ENCODE peak calls at places on chromosomes 6 and 20, in four cellular contexts. R is fibroblast of lung, J is HepG2, F is keratinocyte. C is an unnamed sample.

GRCh38 chr6:167793421-167793820 is 33.3 kb upstream of the AFDN start:
- DNase-seq in R (no peak), J (no peak), F (no peak), C (no peak)

GRCh38 chr6:141153563-141153962 is 979.2 kb upstream of the GJE1 start:
- DNase-seq in R (no peak), J (no peak), F (no peak), C (no peak)

GRCh38 chr20:57507477-57507876 is 17.5 kb downstream of the CTCFL start:
- DNase-seq in R (no peak), J (no peak), F (no peak), C (no peak)

GRCh38 chr20:2742934-2743559 is 50.5 kb downstream of the EBF4 start:
- DNase-seq in R (peak), J (peak), F (peak), C (peak)

GRCh38 chr20:41192575-41192974 is 55.2 kb downstream of the PLCG1 start:
- DNase-seq in R (no peak), J (no peak), F (no peak), C (no peak)

GRCh38 chr20:63731410-63731809 is 5.1 kb upstream of the LIME1 start:
- DNase-seq in R (no peak), J (no peak), F (no peak), C (no peak)

GRCh38 chr20:34791289-34792020 is 34.0 kb downstream of the NCOA6 start:
- DNase-seq in R (peak), J (no peak), F (no peak), C (no peak)

GRCh38 chr6:82781805-82782204 is 283.8 kb downstream of the UBE3D start:
- DNase-seq in R (no peak), J (no peak), F (no peak), C (no peak)

GRCh38 chr6:142883011-142883410 is 62.0 kb downstream of the HIVEP2 start:
- DNase-seq in R (no peak), J (no peak), F (no peak), C (no peak)

GRCh38 chr6:128327890-128328289 is 192.5 kb downstream of the PTPRK start:
- DNase-seq in R (peak), J (peak), F (no peak), C (peak)

GRCh38 chr20:4225778-4226177 is 210.4 kb upstream of the RNF24 start:
- DNase-seq in R (peak), J (peak), F (no peak), C (no peak)

GRCh38 chr6:111176038-111176762 is 88.9 kb downstream of the SLC16A10 start:
- DNase-seq in R (no peak), J (peak), F (no peak), C (no peak)

GRCh38 chr6:160930547-160931377 is 60.8 kb upstream of the MAP3K4 start:
- DNase-seq in R (peak), J (peak), F (peak), C (peak)

GRCh38 chr6:106849130-106849529 is 125.4 kb downstream of the CD24 start:
- DNase-seq in R (no peak), J (no peak), F (no peak), C (no peak)

GRCh38 chr6:36350681-36351091 is 14.0 kb upstream of the BNIP5 start:
- DNase-seq in R (peak), J (no peak), F (no peak), C (peak)

GRCh38 chr6:41734666-41735426 is 562 bp downstream of the TFEB start:
- DNase-seq in R (peak), J (peak), F (no peak), C (peak)

DNA sequence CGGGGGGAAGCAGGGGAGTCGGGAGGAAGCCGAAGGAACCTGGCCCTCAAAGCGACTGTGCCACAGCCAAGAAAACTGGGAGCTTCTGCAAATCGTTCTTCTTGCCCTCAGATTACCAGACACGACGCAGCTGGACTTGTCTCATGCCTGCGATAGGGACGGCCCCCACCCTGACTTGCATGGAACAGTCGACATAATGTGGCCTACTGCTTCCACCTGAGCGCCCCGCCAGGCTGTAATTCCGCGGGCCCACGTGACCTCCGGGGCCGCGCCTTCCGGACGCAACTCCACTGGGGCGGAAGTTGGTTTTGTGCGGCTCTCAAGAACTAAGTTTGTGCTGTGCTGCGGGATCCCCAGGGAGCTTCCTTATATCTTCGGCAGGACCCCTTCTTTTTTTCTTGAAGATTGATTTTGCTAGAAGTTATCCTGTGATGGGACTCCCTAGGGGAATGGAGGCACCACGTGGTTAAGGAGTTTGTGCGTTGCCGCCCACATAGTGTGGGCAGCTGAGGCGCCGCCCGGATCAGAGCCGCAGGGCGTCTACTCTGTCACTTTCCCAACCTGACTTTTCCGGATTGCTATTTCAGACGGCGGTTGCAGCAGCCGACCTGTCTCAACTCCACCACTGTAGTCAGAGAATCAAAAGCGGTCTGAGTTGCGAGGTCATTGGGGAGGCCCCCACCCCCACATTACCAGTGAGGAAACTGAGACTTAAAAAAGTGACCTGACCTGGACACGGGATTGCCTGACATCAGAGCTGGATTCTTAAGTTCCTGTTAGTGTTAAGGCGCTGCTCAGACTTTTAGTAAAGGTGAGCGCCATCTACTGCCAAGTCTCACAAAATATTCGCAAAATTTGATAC is 540 bp upstream of the CD164 start:
- DNase-seq in R (peak), J (peak), F (peak), C (peak)
- TF ChIP-seq CTCF in R (peak), J (peak), F (peak), C (peak)

DNA sequence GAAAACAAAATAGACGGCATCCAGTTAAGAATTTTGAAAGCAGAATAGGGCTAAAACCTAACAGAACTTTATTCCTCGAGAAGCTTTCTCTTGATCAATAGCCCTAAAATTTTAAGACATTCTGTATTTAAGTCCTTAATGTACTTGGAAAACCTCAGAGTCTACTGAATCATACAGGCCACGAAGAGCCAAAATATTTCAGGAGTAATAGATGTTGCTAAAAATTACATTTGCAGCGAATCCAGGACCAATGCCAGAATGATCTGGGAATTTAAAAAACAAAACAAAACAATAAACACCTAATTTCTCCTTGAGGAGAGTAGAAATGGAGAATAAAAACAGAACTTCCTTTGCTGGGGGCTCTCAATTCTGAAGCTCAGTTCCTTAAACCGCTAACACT is 23.3 kb downstream of the ATXN1 start:
- DNase-seq in R (no peak), J (no peak), F (no peak), C (no peak)
- H3K9ac ChIP-seq in R (no peak), J (no peak), F (no peak), C (no peak)

GRCh38 chr6:7723554-7723953 is 2.3 kb upstream of the BMP6 start:
- DNase-seq in R (no peak), J (no peak), F (no peak), C (no peak)

GRCh38 chr6:7727150-7727950 is 1.5 kb downstream of the BMP6 start:
- DNase-seq in R (no peak), J (no peak), F (no peak), C (peak)

GRCh38 chr6:7726416-7727149 is 684 bp downstream of the BMP6 start:
- DNase-seq in R (no peak), J (no peak), F (no peak), C (peak)

GRCh38 chr6:7725849-7726415 is at the start of gene BMP6:
- DNase-seq in R (peak), J (peak), F (peak), C (peak)

DNA sequence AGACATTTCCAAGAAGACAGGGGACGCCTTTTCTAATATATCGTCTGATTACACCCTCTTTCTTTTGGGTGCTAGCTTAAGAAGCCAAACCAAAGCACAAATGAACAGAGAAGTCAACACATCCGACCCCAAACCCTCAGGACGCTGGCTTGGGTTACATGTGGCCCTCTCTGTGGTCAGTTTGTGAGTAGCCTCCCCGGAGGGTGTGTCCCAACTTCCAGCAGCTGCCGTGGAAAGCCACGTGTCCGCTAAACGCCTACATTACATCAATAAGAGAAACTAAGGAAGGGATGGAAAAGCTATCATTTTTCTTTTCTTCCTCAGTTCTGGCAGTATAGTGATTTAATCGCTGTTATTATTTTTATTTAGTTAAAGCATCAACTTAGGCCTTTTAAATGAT is 487 bp upstream of the BMP6 start:
- DNase-seq in R (no peak), J (no peak), F (no peak), C (no peak)
- H3K4me3 ChIP-seq in R (no peak), J (no peak), F (no peak), C (no peak)

GRCh38 chr20:45080867-45081616 is 19.9 kb downstream of the KCNS1 start:
- DNase-seq in R (peak), J (peak), F (no peak), C (no peak)
- TF ChIP-seq CTCF in R (peak), J (peak), F (peak), C (peak)

GRCh38 chr6:135503703-135504475 is 6.3 kb upstream of the AHI1 start:
- DNase-seq in R (no peak), J (no peak), F (no peak), C (peak)

GRCh38 chr6:135504734-135505133 is 7.2 kb upstream of the AHI1 start:
- DNase-seq in R (no peak), J (no peak), F (no peak), C (no peak)

GRCh38 chr6:135505648-135506047 is 8.1 kb upstream of the AHI1 start:
- DNase-seq in R (no peak), J (no peak), F (no peak), C (no peak)

GRCh38 chr6:135505222-135505621 is 7.7 kb upstream of the AHI1 start:
- DNase-seq in R (no peak), J (no peak), F (no peak), C (no peak)

GRCh38 chr6:135506270-135506997 is 8.9 kb upstream of the AHI1 start:
- DNase-seq in R (peak), J (peak), F (no peak), C (no peak)
- H3K9ac ChIP-seq in R (no peak), J (no peak), F (no peak), C (no peak)

GRCh38 chr6:170273681-170274080 is 17.2 kb downstream of the DLL1 start:
- DNase-seq in R (no peak), J (no peak), F (no peak), C (no peak)

GRCh38 chr6:170273191-170273590 is 17.7 kb downstream of the DLL1 start:
- DNase-seq in R (no peak), J (no peak), F (no peak), C (no peak)

GRCh38 chr6:170271771-170272314 is 19.0 kb downstream of the DLL1 start:
- DNase-seq in R (no peak), J (no peak), F (no peak), C (no peak)

GRCh38 chr6:170270984-170271593 is 19.8 kb downstream of the DLL1 start:
- DNase-seq in R (no peak), J (no peak), F (no peak), C (no peak)

GRCh38 chr6:170272341-170273065 is 18.4 kb downstream of the DLL1 start:
- DNase-seq in R (no peak), J (no peak), F (no peak), C (no peak)
- H3K4me3 ChIP-seq in R (no peak), J (no peak), F (no peak), C (no peak)

GRCh38 chr20:62704341-62704948 is 4.2 kb upstream of the NTSR1 start:
- DNase-seq in R (peak), J (peak), F (peak), C (no peak)
- TF ChIP-seq CTCF in R (no peak), J (no peak), F (no peak), C (no peak)

C was measured in endodermal cell.